ENCODE peak calls at places on chromosomes 2 and 18, in five cellular contexts. One of them, this sample, is unnamed. For H3K27me3, the result is how much of the 10 kb centered on the place peaks cover.

GRCh38 chr18:75261430-75262223 is 51.0 kb downstream of the TSHZ1 start:
- DNase-seq in prostate gland: no peak
- DNase-seq in Peyer's patch: no peak
- DNase-seq in adrenal gland: no peak
- DNase-seq in GM12878: peak
- DNase-seq in this sample: no peak

GRCh38 chr18:31500161-31500688 is 2.2 kb downstream of the DSG2 start:
- DNase-seq in GM12878: peak
- DNase-seq in adrenal gland: no peak
- DNase-seq in Peyer's patch: no peak
- DNase-seq in prostate gland: no peak
- DNase-seq in this sample: no peak

GRCh38 chr2:119586085-119586484 is 41.8 kb downstream of the CFAP221 start:
- DNase-seq in adrenal gland: no peak
- DNase-seq in Peyer's patch: no peak
- DNase-seq in prostate gland: no peak
- DNase-seq in GM12878: no peak
- DNase-seq in this sample: no peak

GRCh38 chr2:27442282-27442980 is at the start of gene KRTCAP3:
- DNase-seq in adrenal gland: peak
- DNase-seq in Peyer's patch: peak
- DNase-seq in GM12878: no peak
- DNase-seq in prostate gland: peak
- DNase-seq in this sample: peak

GRCh38 chr18:40048253-40048652 is 1906.8 kb upstream of the PIK3C3 start:
- DNase-seq in prostate gland: no peak
- DNase-seq in adrenal gland: no peak
- DNase-seq in Peyer's patch: no peak
- DNase-seq in GM12878: no peak
- DNase-seq in this sample: no peak

GRCh38 chr18:31371970-31372369 is 4.6 kb upstream of the DSG4 start:
- DNase-seq in GM12878: no peak
- DNase-seq in Peyer's patch: no peak
- DNase-seq in adrenal gland: no peak
- DNase-seq in prostate gland: no peak
- DNase-seq in this sample: no peak

GRCh38 chr2:174603280-174603679 is 5.7 kb upstream of the WIPF1 start:
- DNase-seq in adrenal gland: peak
- DNase-seq in GM12878: no peak
- DNase-seq in prostate gland: peak
- DNase-seq in Peyer's patch: no peak
- DNase-seq in this sample: peak

GRCh38 chr2:47488870-47489584 is 86.1 kb downstream of the MSH2 start:
- DNase-seq in prostate gland: no peak
- DNase-seq in Peyer's patch: no peak
- DNase-seq in GM12878: no peak
- DNase-seq in adrenal gland: peak
- DNase-seq in this sample: no peak

DNA sequence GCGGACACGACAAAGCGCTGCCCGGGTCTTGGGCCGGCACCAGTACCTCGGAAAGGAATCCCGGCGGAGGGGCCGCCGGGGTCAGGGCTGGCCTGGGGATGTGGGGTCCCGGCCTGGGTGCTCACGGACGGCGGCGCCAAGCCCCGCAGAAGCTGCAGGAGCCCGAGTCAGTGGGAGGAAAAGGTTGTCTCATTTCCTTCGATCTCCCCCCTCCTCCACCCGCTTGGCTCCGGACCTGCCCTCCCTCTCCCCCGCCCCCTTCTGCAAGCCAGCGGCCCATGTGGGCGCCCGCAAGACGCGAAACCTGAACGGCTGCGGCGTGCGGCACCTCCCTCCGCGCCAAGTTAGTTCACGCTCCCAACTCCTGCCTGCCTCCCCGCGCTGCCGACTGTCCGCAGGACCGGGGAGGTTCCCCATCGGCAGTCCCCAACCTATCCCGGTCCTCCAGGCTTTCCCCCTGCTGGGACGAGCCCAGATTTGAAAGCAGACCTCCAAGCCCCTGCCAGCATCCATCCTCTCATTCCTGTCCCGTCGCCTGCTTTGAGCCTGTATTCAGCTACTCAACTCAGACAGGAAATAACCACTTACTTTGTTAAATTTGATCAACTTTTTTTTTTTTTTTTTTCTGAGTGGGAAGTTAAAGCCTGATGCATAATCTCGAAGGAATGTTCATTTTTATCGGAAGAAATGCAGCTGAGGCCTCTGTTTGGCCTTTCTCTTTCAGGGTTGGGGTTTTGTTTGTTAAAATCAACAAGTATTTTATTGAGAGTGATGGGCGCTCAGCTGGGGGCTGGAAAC is at the start of gene EVA1A:
- DNase-seq in GM12878: no peak
- DNase-seq in adrenal gland: peak
- DNase-seq in prostate gland: peak
- DNase-seq in Peyer's patch: peak
- DNase-seq in this sample: peak
- H3K27me3 ChIP-seq in GM12878: under half
- H3K27me3 ChIP-seq in adrenal gland: under half
- H3K27me3 ChIP-seq in prostate gland: under half
- H3K27me3 ChIP-seq in Peyer's patch: under half
- H3K27me3 ChIP-seq in this sample: under half

GRCh38 chr2:237966250-237966564 is 607 bp upstream of the UBE2F start:
- DNase-seq in GM12878: no peak
- DNase-seq in prostate gland: no peak
- DNase-seq in adrenal gland: no peak
- DNase-seq in Peyer's patch: no peak
- DNase-seq in this sample: no peak

GRCh38 chr2:237964578-237965404 is 2.0 kb upstream of the UBE2F start:
- DNase-seq in Peyer's patch: peak
- DNase-seq in GM12878: no peak
- DNase-seq in adrenal gland: no peak
- DNase-seq in prostate gland: no peak
- DNase-seq in this sample: peak

GRCh38 chr2:237968048-237968862 is 1.4 kb downstream of the UBE2F start:
- DNase-seq in GM12878: peak
- DNase-seq in Peyer's patch: no peak
- DNase-seq in adrenal gland: peak
- DNase-seq in prostate gland: peak
- DNase-seq in this sample: peak

GRCh38 chr2:237967463-237967871 is 653 bp downstream of the UBE2F start:
- DNase-seq in adrenal gland: peak
- DNase-seq in prostate gland: no peak
- DNase-seq in Peyer's patch: peak
- DNase-seq in GM12878: no peak
- DNase-seq in this sample: peak

DNA sequence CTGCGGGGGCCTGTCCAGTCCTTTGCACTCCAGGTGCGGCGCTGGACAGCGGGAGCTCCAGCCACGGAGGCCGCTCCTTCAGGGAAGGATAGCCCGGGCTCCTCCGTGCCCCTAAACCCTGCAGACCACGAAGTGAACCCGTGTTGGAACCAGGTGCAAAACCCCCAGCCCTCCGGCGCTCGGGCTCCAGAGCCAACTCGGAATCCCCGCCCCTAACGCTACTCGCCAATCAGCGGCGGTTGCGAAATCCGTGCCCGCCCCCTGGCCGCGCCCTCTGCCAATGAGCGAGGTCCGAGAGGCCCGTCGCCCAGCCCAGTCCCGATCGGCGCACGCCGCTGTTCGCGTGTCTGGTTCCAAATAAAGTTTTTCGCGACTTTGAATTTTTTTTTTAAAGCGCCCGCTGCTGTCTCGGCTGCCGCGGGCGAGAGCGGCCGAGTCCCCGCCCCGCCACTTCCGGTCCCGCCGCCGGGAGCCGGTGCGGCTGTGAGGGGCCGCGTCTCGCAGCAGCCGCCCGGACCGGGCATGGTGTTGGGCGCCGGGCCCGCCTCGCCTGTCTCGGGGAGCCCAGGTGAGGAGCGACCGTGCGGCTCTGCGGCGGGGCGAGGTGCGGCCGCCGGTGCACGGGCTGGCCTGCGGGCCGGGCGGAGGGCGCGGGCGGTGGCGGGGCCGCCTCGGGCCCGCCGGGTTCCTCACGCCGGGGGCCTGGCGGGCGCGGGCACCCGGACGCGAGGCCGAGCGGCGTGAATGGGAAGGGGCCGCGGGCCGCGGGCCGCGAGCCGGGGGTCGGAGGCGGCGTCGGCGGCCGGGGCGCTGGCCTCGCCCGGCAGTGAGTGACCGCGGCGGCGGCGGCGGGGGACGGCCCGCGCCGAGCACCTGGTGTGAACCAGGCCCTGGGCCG is at the start of gene UBE2F:
- DNase-seq in GM12878: peak
- DNase-seq in adrenal gland: peak
- DNase-seq in prostate gland: peak
- DNase-seq in Peyer's patch: peak
- DNase-seq in this sample: peak
- TF ChIP-seq POLR2A in GM12878: peak
- TF ChIP-seq POLR2A in adrenal gland: peak
- TF ChIP-seq POLR2A in prostate gland: peak
- TF ChIP-seq POLR2A in Peyer's patch: peak
- TF ChIP-seq POLR2A in this sample: peak

GRCh38 chr2:240647503-240648154 is 22.3 kb downstream of the GPR35 start:
- DNase-seq in adrenal gland: no peak
- DNase-seq in prostate gland: no peak
- DNase-seq in GM12878: no peak
- DNase-seq in Peyer's patch: no peak
- DNase-seq in this sample: no peak

GRCh38 chr2:240646900-240647502 is 21.7 kb downstream of the GPR35 start:
- DNase-seq in adrenal gland: no peak
- DNase-seq in Peyer's patch: no peak
- DNase-seq in prostate gland: no peak
- DNase-seq in GM12878: no peak
- DNase-seq in this sample: no peak

GRCh38 chr2:240645346-240646060 is 20.2 kb downstream of the GPR35 start:
- DNase-seq in Peyer's patch: no peak
- DNase-seq in prostate gland: no peak
- DNase-seq in adrenal gland: no peak
- DNase-seq in GM12878: no peak
- DNase-seq in this sample: no peak

GRCh38 chr2:240644859-240645301 is 19.6 kb downstream of the GPR35 start:
- DNase-seq in GM12878: no peak
- DNase-seq in adrenal gland: no peak
- DNase-seq in Peyer's patch: no peak
- DNase-seq in prostate gland: no peak
- DNase-seq in this sample: no peak

DNA sequence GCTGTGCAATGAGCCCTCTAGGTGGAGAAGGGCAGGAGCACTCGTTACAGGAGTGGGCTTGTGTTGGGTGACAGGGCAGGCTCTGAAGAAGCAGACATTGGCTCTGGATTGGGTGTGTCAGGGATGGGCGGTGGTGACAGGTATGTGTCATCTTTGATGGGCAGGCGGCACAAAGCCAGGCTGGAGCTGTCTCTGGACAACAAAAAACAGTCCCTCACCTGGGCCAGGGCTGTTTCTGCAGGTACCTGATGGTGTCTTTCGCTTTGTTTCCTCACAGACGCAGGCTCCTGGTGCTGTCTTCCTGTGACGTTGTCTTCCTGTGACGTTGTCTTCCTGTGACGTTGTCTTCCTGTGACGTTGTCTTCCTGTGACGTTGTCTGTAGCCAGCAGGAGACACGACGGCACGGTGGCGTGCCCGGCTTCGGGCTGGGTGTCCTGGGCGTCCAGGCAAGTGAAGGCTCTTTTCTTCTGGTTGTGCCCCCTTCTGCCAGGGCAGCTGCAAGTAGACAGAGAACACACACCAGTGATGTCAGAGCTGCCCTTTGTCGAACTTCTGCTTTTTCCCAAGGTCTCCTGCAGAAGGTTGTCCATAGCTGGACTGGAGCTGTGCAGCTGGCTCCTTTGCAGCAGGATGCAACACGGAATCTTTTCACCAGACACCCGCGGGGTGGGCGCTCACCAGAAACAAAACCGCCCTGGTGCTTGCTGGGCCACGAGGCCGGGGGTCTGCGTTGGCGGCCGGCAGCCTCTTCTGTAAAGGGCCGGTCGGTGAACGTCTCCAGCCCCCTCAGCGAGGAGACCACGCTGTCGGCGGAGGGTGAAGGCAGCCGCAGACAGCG is 21.0 kb downstream of the GPR35 start:
- DNase-seq in GM12878: no peak
- DNase-seq in prostate gland: no peak
- DNase-seq in adrenal gland: no peak
- DNase-seq in Peyer's patch: no peak
- DNase-seq in this sample: no peak
- H3K27me3 ChIP-seq in GM12878: under half
- H3K27me3 ChIP-seq in prostate gland: under half
- H3K27me3 ChIP-seq in adrenal gland: under half
- H3K27me3 ChIP-seq in Peyer's patch: under half
- H3K27me3 ChIP-seq in this sample: under half

GRCh38 chr2:96868555-96869280 is 1.2 kb downstream of the SEMA4C start:
- DNase-seq in Peyer's patch: peak
- DNase-seq in adrenal gland: peak
- DNase-seq in GM12878: peak
- DNase-seq in prostate gland: peak
- DNase-seq in this sample: peak
- TF ChIP-seq POLR2A in Peyer's patch: no peak
- TF ChIP-seq POLR2A in adrenal gland: peak
- TF ChIP-seq POLR2A in GM12878: peak
- TF ChIP-seq POLR2A in prostate gland: no peak
- TF ChIP-seq POLR2A in this sample: peak

GRCh38 chr2:239745790-239746308 is 279.3 kb downstream of the NDUFA10 start:
- DNase-seq in Peyer's patch: no peak
- DNase-seq in GM12878: no peak
- DNase-seq in adrenal gland: no peak
- DNase-seq in prostate gland: no peak
- DNase-seq in this sample: no peak

GRCh38 chr2:239747274-239747673 is 277.9 kb downstream of the NDUFA10 start:
- DNase-seq in prostate gland: no peak
- DNase-seq in adrenal gland: no peak
- DNase-seq in Peyer's patch: no peak
- DNase-seq in GM12878: no peak
- DNase-seq in this sample: no peak

GRCh38 chr2:239746847-239747246 is 278.3 kb downstream of the NDUFA10 start:
- DNase-seq in GM12878: no peak
- DNase-seq in Peyer's patch: no peak
- DNase-seq in prostate gland: no peak
- DNase-seq in adrenal gland: no peak
- DNase-seq in this sample: no peak

GRCh38 chr2:239744706-239745340 is 280.3 kb downstream of the NDUFA10 start:
- DNase-seq in adrenal gland: no peak
- DNase-seq in prostate gland: no peak
- DNase-seq in Peyer's patch: no peak
- DNase-seq in GM12878: no peak
- DNase-seq in this sample: no peak

DNA sequence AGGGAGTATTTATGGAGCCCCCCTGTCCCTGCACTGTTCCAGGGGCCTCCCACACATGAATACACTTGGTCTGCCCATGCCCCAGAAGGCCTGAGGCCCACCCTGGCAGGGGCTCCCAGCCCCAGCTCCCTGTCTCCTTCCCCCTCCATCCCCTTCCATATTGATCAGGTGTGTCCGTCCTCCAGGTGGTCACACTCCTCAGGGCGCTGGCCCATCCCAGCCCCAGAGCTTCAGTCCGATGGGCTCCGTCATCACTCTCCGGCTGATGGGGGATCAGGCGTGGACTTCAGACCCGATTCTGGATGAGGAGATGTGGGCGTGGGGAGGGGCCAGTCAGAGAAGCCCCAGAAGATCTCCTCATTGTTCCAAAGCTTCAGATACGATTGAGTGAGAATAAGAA is 279.8 kb downstream of the NDUFA10 start:
- DNase-seq in adrenal gland: no peak
- DNase-seq in Peyer's patch: no peak
- DNase-seq in GM12878: no peak
- DNase-seq in prostate gland: no peak
- DNase-seq in this sample: no peak
- H3K27me3 ChIP-seq in adrenal gland: under half
- H3K27me3 ChIP-seq in Peyer's patch: under half
- H3K27me3 ChIP-seq in GM12878: under half
- H3K27me3 ChIP-seq in prostate gland: under half
- H3K27me3 ChIP-seq in this sample: under half

This sample was measured in body of pancreas.